ENCODE peak calls at places on chromosomes 3 and 15, in eight cellular contexts. S is Panc1, R is endothelial cell of umbilical vein, W is GM23338, O is GM12878, I is stomach, F is breast epithelium, A is transverse colon. V is an unnamed sample.

GRCh38 chr3:171157286-171157685 is 130.8 kb upstream of the SLC2A2 start:
- DNase-seq in I (no peak), R (no peak), O (no peak), S (no peak), A (no peak), W (peak), F (no peak), V (no peak)

GRCh38 chr15:90097475-90097874 is 4.8 kb downstream of the IDH2 start:
- DNase-seq in O (peak), I (no peak), R (no peak), A (peak), W (no peak), F (no peak), S (no peak), V (no peak)

GRCh38 chr3:136818851-136819783 is at the start of gene SLC35G2:
- DNase-seq in O (no peak), R (peak), W (peak), A (peak), I (peak), S (no peak), F (no peak), V (no peak)

GRCh38 chr3:151499198-151499597 is 38.3 kb upstream of the IGSF10 start:
- DNase-seq in I (no peak), A (no peak), O (no peak), F (no peak), R (no peak), W (no peak), S (no peak), V (no peak)

GRCh38 chr15:92326236-92326635 is 67.4 kb upstream of the ST8SIA2 start:
- DNase-seq in I (no peak), W (no peak), R (no peak), A (no peak), F (no peak), O (no peak), S (no peak), V (no peak)

GRCh38 chr3:173793963-173794362 is 396.4 kb downstream of the NLGN1 start:
- DNase-seq in S (no peak), W (no peak), R (no peak), A (no peak), O (no peak), F (no peak), I (no peak), V (no peak)

GRCh38 chr3:164233951-164234350 is 844.3 kb downstream of the SI start:
- DNase-seq in O (no peak), R (no peak), S (no peak), A (no peak), W (no peak), F (no peak), I (no peak), V (no peak)

GRCh38 chr3:125280966-125281365 is 68.4 kb upstream of the SLC12A8 start:
- DNase-seq in A (no peak), R (peak), S (no peak), O (no peak), W (peak), I (no peak), F (no peak), V (peak)

GRCh38 chr15:70530503-70530902 is 232.9 kb downstream of the UACA start:
- DNase-seq in S (no peak), I (no peak), R (no peak), A (no peak), F (no peak), W (no peak), O (no peak), V (no peak)

GRCh38 chr3:70973558-70973957 is 610.0 kb downstream of the FOXP1 start:
- DNase-seq in S (no peak), A (no peak), I (no peak), W (no peak), O (no peak), F (no peak), R (no peak), V (no peak)

GRCh38 chr3:106825962-106826605 is 551.2 kb upstream of the CCDC54 start:
- DNase-seq in F (no peak), W (peak), A (no peak), O (no peak), R (peak), I (no peak), S (no peak), V (no peak)
- TF ChIP-seq POLR2AphosphoS5 in F (no peak), W (no peak), A (no peak), O (no peak), R (no peak), I (no peak), S (no peak), V (no peak)

GRCh38 chr15:74870496-74871213 is 2.5 kb downstream of the SCAMP2 start:
- DNase-seq in A (no peak), W (no peak), S (no peak), O (no peak), I (no peak), R (peak), F (no peak), V (no peak)

GRCh38 chr15:74869372-74869725 is 3.8 kb downstream of the SCAMP2 start:
- DNase-seq in W (no peak), R (no peak), I (no peak), F (no peak), O (no peak), A (no peak), S (no peak), V (no peak)

GRCh38 chr15:74867562-74868458 is 5.4 kb downstream of the SCAMP2 start:
- DNase-seq in A (peak), S (no peak), F (no peak), W (no peak), O (no peak), R (peak), I (peak), V (no peak)

GRCh38 chr15:74872702-74873035 is 496 bp downstream of the SCAMP2 start:
- DNase-seq in I (no peak), F (no peak), S (no peak), W (no peak), R (no peak), O (no peak), A (no peak), V (no peak)

GRCh38 chr15:74869726-74870407 is 3.3 kb downstream of the SCAMP2 start:
- DNase-seq in A (peak), S (no peak), R (peak), I (peak), W (no peak), F (no peak), O (peak), V (no peak)
- TF ChIP-seq POLR2AphosphoS5 in A (peak), S (no peak), R (peak), I (peak), W (no peak), F (no peak), O (peak), V (no peak)

DNA sequence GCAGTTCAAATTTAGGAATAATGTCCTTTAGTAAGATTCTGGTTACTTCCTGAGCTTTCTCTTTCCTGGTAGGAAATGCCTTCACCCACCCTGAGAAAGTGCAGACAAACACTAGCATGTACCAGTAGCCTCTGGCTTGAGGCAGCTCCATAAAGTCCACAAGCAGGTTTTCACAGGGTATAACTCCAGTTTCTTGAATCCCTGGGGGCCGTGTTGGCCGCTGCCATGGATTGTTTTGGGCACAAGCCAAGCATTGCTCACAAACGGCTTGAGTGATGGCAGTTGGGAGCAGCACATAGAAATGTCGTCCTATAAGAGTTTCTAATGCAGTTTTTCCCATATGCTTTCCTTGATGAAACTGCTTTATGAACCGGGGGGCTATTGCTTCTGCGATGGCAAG is 164.1 kb downstream of the STXBP5L start:
- DNase-seq in W (no peak), S (no peak), R (no peak), A (no peak), I (no peak), F (no peak), O (no peak), V (no peak)
- TF ChIP-seq POLR2AphosphoS5 in W (no peak), S (no peak), R (no peak), A (no peak), I (no peak), F (no peak), O (no peak), V (no peak)

GRCh38 chr3:25821746-25822573 is 32.1 kb downstream of the OXSM start:
- DNase-seq in W (no peak), F (no peak), S (no peak), A (no peak), O (no peak), I (no peak), R (no peak), V (no peak)

GRCh38 chr3:25818335-25818734 is 28.4 kb downstream of the OXSM start:
- DNase-seq in W (no peak), I (no peak), F (no peak), R (no peak), S (no peak), O (no peak), A (no peak), V (no peak)

GRCh38 chr3:25820816-25821486 is 31.1 kb downstream of the OXSM start:
- DNase-seq in I (no peak), W (no peak), R (no peak), O (no peak), S (no peak), A (no peak), F (no peak), V (peak)

GRCh38 chr3:25817638-25818037 is 27.7 kb downstream of the OXSM start:
- DNase-seq in O (no peak), A (no peak), S (no peak), R (no peak), F (no peak), W (no peak), I (no peak), V (no peak)

DNA sequence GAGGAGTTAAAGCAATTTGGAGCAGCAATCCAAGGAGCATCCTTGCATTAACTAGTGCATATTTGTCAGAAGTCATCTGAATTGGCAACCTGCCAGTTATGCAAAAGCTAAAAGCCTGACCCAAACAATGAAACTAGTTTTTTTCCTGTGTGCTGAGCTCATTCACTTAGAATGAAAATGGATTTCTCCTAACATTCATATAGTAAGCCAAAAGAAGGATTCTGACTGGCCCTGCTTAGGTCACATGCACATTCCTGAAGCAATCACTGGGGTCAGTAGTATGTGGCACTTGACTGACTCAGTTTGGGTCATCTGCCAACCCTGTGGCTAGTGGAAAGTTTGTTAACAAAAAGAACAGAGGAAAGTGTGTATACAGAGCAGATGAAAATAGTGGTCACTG is 30.5 kb downstream of the OXSM start:
- DNase-seq in I (no peak), F (no peak), O (no peak), W (peak), R (peak), A (no peak), S (no peak), V (peak)
- TF ChIP-seq POLR2AphosphoS5 in I (no peak), F (no peak), O (no peak), W (no peak), R (no peak), A (no peak), S (no peak), V (no peak)

GRCh38 chr3:143302638-143303171 is 183.1 kb downstream of the CHST2 start:
- DNase-seq in R (peak), O (no peak), F (no peak), W (peak), A (no peak), S (no peak), I (no peak), V (no peak)
- TF ChIP-seq POLR2AphosphoS5 in R (peak), O (no peak), F (no peak), W (no peak), A (no peak), S (no peak), I (no peak), V (no peak)

GRCh38 chr3:176426371-176426770 is 770.9 kb downstream of the TBL1XR1 start:
- DNase-seq in F (no peak), I (no peak), O (no peak), W (no peak), A (no peak), R (no peak), S (no peak), V (no peak)

GRCh38 chr3:176430244-176430893 is 766.9 kb downstream of the TBL1XR1 start:
- DNase-seq in R (peak), A (no peak), I (no peak), O (no peak), F (no peak), W (peak), S (no peak), V (peak)

GRCh38 chr3:176431986-176432385 is 765.3 kb downstream of the TBL1XR1 start:
- DNase-seq in A (no peak), W (no peak), S (no peak), I (no peak), R (no peak), O (no peak), F (no peak), V (no peak)

GRCh38 chr3:176428552-176428951 is 768.7 kb downstream of the TBL1XR1 start:
- DNase-seq in S (no peak), W (peak), F (no peak), R (no peak), A (no peak), O (no peak), I (no peak), V (no peak)

DNA sequence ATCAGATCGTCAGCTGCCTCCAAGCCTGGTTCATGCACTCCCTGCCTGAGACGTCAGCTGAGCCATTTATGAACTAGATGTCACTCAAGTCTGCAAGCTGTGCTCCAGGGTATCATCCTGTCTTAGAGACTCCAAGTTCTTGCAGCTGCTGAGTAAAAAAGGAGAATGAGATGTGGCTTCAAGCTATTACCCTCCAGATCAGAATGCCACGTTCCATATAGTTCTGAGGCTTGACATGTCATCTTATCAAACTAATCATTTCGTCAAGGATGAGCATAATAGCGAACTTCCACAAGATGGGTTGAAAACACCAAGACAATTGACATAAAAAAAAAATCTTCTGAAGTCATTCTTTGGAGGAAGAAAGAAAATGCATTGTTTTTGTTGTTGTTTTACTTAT is 766.2 kb downstream of the TBL1XR1 start:
- DNase-seq in A (no peak), I (no peak), F (no peak), R (no peak), W (no peak), O (no peak), S (no peak), V (no peak)
- TF ChIP-seq POLR2AphosphoS5 in A (no peak), I (no peak), F (no peak), R (no peak), W (no peak), O (no peak), S (no peak), V (no peak)

GRCh38 chr3:185677146-185677829 is 91.2 kb downstream of the SENP2 start:
- DNase-seq in R (peak), S (peak), W (peak), O (no peak), I (no peak), A (no peak), F (no peak), V (peak)
- TF ChIP-seq POLR2AphosphoS5 in R (no peak), S (no peak), W (no peak), O (no peak), I (no peak), A (no peak), F (no peak), V (no peak)

GRCh38 chr3:49027634-49028033 is 1.6 kb downstream of the IMPDH2 start:
- DNase-seq in S (no peak), R (no peak), O (no peak), F (no peak), A (no peak), W (no peak), I (no peak), V (no peak)
- TF ChIP-seq POLR2AphosphoS5 in S (peak), R (no peak), O (no peak), F (no peak), A (no peak), W (no peak), I (no peak), V (no peak)

V was measured in SK-N-MC.